ENCODE peak calls at places on chromosomes 7 and 10, in nine cellular contexts. W is neural progenitor cell; H is pulmonary artery endothelial cell; U is nucleus accumbens; D is posterior cingulate gyrus; G is Calu3; C is CD4-positive, alpha-beta T cell; B is GM18507; V is RPMI7951. P is an unnamed sample.

GRCh38 chr7:74078461-74078860 is 5.1 kb upstream of the LIMK1 start:
- DNase-seq in W (no peak), H (no peak), U (no peak), D (no peak), G (no peak), C (no peak), B (no peak), V (no peak), P (no peak)

GRCh38 chr10:27100800-27101347 is 580 bp upstream of the ANKRD26 start:
- DNase-seq in W (peak; percentile 2), H (no peak), U (no peak), D (no peak), G (no peak), C (peak; percentile 25), B (no peak), V (peak; percentile 27), P (no peak)

GRCh38 chr10:94496010-94496409 is 49.6 kb upstream of the HELLS start:
- DNase-seq in W (no peak), H (no peak), U (no peak), D (no peak), G (no peak), C (no peak), B (no peak), V (no peak), P (no peak)

GRCh38 chr10:123517901-123518300 is 148.3 kb upstream of the GPR26 start:
- DNase-seq in W (no peak), H (no peak), U (no peak), D (no peak), G (no peak), C (no peak), B (no peak), V (no peak), P (no peak)

GRCh38 chr7:126163647-126164046 is 1089.1 kb downstream of the GRM8 start:
- DNase-seq in W (no peak), H (no peak), U (no peak), D (no peak), G (no peak), C (no peak), B (no peak), V (no peak), P (no peak)

GRCh38 chr10:59807629-59808620 is 54.7 kb upstream of the MRLN start:
- DNase-seq in W (no peak), H (no peak), U (no peak), D (no peak), G (no peak), C (no peak), B (no peak), V (no peak), P (no peak)

GRCh38 chr10:531541-531940 is 157.9 kb downstream of the DIP2C start:
- DNase-seq in W (no peak), H (no peak), U (no peak), D (no peak), G (no peak), C (no peak), B (no peak), V (no peak), P (no peak)

GRCh38 chr10:84172435-84173356 is 905 bp upstream of the GPR15LG start:
- DNase-seq in W (no peak), H (no peak), U (no peak), D (no peak), G (no peak), C (no peak), B (no peak), V (no peak), P (no peak)

GRCh38 chr10:28217848-28218247 is 85.0 kb downstream of the MPP7 start:
- DNase-seq in W (no peak), H (no peak), U (no peak), D (no peak), G (no peak), C (no peak), B (no peak), V (peak; percentile 72), P (no peak)

GRCh38 chr10:13716161-13717071 is 129.7 kb downstream of the PRPF18 start:
- DNase-seq in W (no peak), H (peak; percentile 8), U (no peak), D (no peak), G (no peak), C (no peak), B (no peak), V (peak; percentile 93), P (no peak)

GRCh38 chr10:94992811-94993210 is 54.4 kb downstream of the CYP2C9 start:
- DNase-seq in W (peak; percentile 11), H (no peak), U (no peak), D (no peak), G (no peak), C (no peak), B (no peak), V (peak; percentile 22), P (no peak)

GRCh38 chr10:129074939-129075338 is 392.1 kb upstream of the MGMT start:
- DNase-seq in W (no peak), H (no peak), U (no peak), D (no peak), G (no peak), C (no peak), B (no peak), V (no peak), P (no peak)

GRCh38 chr7:42233166-42233565 is 3.8 kb downstream of the GLI3 start:
- DNase-seq in W (peak; percentile 34), H (no peak), U (no peak), D (no peak), G (no peak), C (no peak), B (no peak), V (peak; percentile 46), P (no peak)

GRCh38 chr7:142560166-142560565 is 189.1 kb upstream of the PRSS1 start:
- DNase-seq in W (no peak), H (no peak), U (no peak), D (no peak), G (no peak), C (no peak), B (no peak), V (peak; percentile 56), P (no peak)

GRCh38 chr10:33790506-33791283 is 456.2 kb upstream of the NRP1 start:
- DNase-seq in W (no peak), H (no peak), U (no peak), D (no peak), G (no peak), C (no peak), B (no peak), V (peak; percentile 41), P (no peak)

GRCh38 chr10:122019414-122019975 is 30.5 kb downstream of the TACC2 start:
- DNase-seq in W (peak; percentile 94), H (no peak), U (no peak), D (no peak), G (peak; percentile 32), C (no peak), B (no peak), V (no peak), P (no peak)

GRCh38 chr10:23432161-23432560 is 6.7 kb upstream of the OTUD1 start:
- DNase-seq in W (no peak), H (no peak), U (no peak), D (no peak), G (no peak), C (no peak), B (no peak), V (no peak), P (no peak)

GRCh38 chr10:124081547-124082140 is 11.8 kb downstream of the CHST15 start:
- DNase-seq in W (no peak), H (no peak), U (no peak), D (no peak), G (no peak), C (no peak), B (no peak), V (no peak), P (no peak)

GRCh38 chr10:68043030-68043429 is 32.1 kb downstream of the HERC4 start:
- DNase-seq in W (no peak), H (no peak), U (no peak), D (no peak), G (no peak), C (no peak), B (no peak), V (no peak), P (no peak)